ENCODE peak calls at places on chromosomes 16 and 17, in ten cellular contexts. Q, O, K, J, N, C, I, H, Z and S are unnamed samples.
A peak's percentile ranks its signal among the peaks of the same experiment; 100 is the strongest.

GRCh38 chr17:5901731-5902660 is 168.2 kb upstream of the WSCD1 start:
- DNase-seq in O (no peak), Q (no peak), I (no peak), C (no peak), J (peak; percentile 7), H (no peak), N (no peak), Z (no peak), K (no peak), S (no peak)

GRCh38 chr17:18002171-18002570 is 29.5 kb downstream of the DRC3 start:
- DNase-seq in J (no peak), K (no peak), Q (no peak), O (no peak), C (no peak), Z (no peak), H (no peak), N (no peak), I (no peak), S (no peak)

GRCh38 chr16:85286066-85286712 is 173.9 kb upstream of the CIBAR2 start:
- DNase-seq in O (peak; percentile 97), Z (no peak), I (no peak), N (no peak), C (no peak), Q (peak; percentile 72), H (peak; percentile 93), K (no peak), J (peak; percentile 77), S (no peak)

GRCh38 chr16:85641776-85642176 is 28.7 kb downstream of the GSE1 start:
- DNase-seq in N (no peak), Q (peak; percentile 52), K (peak; percentile 45), J (peak; percentile 81), C (no peak), Z (no peak), H (peak; percentile 96), I (no peak), O (peak; percentile 93), S (no peak)

GRCh38 chr16:13767215-13767614 is 152.7 kb upstream of the ERCC4 start:
- DNase-seq in N (peak; percentile 69), Q (no peak), O (no peak), H (no peak), C (no peak), J (no peak), I (no peak), Z (no peak), K (peak; percentile 11), S (no peak)

GRCh38 chr17:81409190-81409935 is 14.1 kb downstream of the BAHCC1 start:
- DNase-seq in K (no peak), Q (no peak), N (peak; percentile 75), H (no peak), I (no peak), O (peak; percentile 74), C (no peak), Z (no peak), J (peak; percentile 83), S (no peak)

GRCh38 chr17:1899403-1900000 is 69.7 kb downstream of the RPA1 start:
- DNase-seq in Q (no peak), J (no peak), Z (no peak), H (no peak), K (no peak), N (no peak), O (no peak), I (no peak), C (no peak), S (no peak)

GRCh38 chr16:50861926-50862325 is 120.0 kb downstream of the CYLD start:
- DNase-seq in O (no peak), K (peak; percentile 21), J (no peak), Z (no peak), N (no peak), C (peak; percentile 46), H (no peak), I (no peak), Q (no peak), S (no peak)

GRCh38 chr17:2468270-2468669 is 43.4 kb downstream of the METTL16 start:
- DNase-seq in K (no peak), C (no peak), I (no peak), O (no peak), H (no peak), Z (no peak), J (no peak), Q (no peak), N (no peak), S (no peak)

GRCh38 chr17:15101175-15101574 is 164.0 kb downstream of the PMP22 start:
- DNase-seq in C (no peak), I (no peak), K (no peak), Z (no peak), J (no peak), O (no peak), Q (no peak), H (no peak), N (no peak), S (no peak)

GRCh38 chr17:28578246-28579195 is 1.8 kb upstream of the ALDOC start:
- DNase-seq in Q (no peak), Z (no peak), I (no peak), H (no peak), K (no peak), C (no peak), N (no peak), J (no peak), O (no peak), S (no peak)

GRCh38 chr16:12664334-12664733 is 139.4 kb downstream of the CPPED1 start:
- DNase-seq in N (no peak), O (no peak), Q (no peak), C (no peak), Z (no peak), K (no peak), I (no peak), H (no peak), J (no peak), S (no peak)

GRCh38 chr17:9924735-9925191 is 19.7 kb upstream of the RCVRN start:
- DNase-seq in K (peak; percentile 85), I (peak; percentile 24), H (no peak), Q (peak; percentile 14), O (peak; percentile 20), C (peak; percentile 81), Z (no peak), J (no peak), N (peak; percentile 83), S (no peak)

GRCh38 chr16:21159281-21159951 is 942 bp downstream of the LDAF1 start:
- DNase-seq in O (peak; percentile 13), Q (peak; percentile 38), Z (peak; percentile 29), H (peak; percentile 55), I (peak; percentile 17), N (peak; percentile 71), K (no peak), C (no peak), J (peak; percentile 84), S (no peak)

GRCh38 chr16:63714876-63715275 is 1407.0 kb downstream of the CDH11 start:
- DNase-seq in O (no peak), K (no peak), Q (no peak), I (no peak), H (no peak), J (no peak), Z (no peak), C (no peak), N (no peak), S (no peak)

GRCh38 chr17:6924121-6924676 is 71.7 kb upstream of the ALOX12 start:
- DNase-seq in K (no peak), O (no peak), Q (no peak), J (no peak), I (no peak), C (no peak), Z (no peak), H (no peak), N (no peak), S (no peak)

GRCh38 chr17:63772801-63773271 is 561 bp downstream of the CCDC47 start:
- DNase-seq in O (peak; percentile 14), I (peak; percentile 6), C (no peak), N (peak; percentile 22), Z (no peak), K (peak; percentile 22), H (no peak), Q (no peak), J (no peak), S (no peak)

GRCh38 chr17:43784628-43785101 is 4.4 kb downstream of the CFAP97D1 start:
- DNase-seq in K (no peak), N (no peak), C (no peak), I (no peak), J (no peak), O (no peak), Z (no peak), Q (no peak), H (no peak), S (no peak)

DNA sequence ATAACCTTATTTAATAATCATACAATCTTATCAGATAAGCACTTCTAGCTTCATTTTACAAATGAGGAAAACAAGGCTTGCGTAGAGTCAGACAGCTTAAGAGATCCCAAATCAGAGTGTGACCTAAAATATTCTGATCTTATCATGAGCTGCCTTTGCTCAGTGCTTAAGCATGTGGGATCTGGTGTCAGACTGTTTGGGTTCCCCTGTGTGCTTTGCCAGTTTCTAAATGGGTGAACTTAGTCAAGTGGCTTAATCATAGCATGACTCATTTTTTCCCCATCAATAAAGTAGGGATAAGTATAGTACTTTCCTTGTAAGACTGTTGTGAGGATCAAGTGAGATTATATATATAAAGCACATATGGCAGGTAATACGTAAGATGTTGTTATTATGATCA is 612.6 kb upstream of the C16orf82 start:
- DNase-seq in I (no peak), C (no peak), N (no peak), Q (no peak), K (peak; percentile 55), O (no peak), J (no peak), H (no peak), Z (no peak), S (no peak)
- H3K9me3 ChIP-seq in I (no peaks in the 10 kb centered on the region), C (peaks cover 12% of the 10 kb centered on the region), N (no peaks in the 10 kb centered on the region), Q (peaks cover 18% of the 10 kb centered on the region), K (peaks cover 2% of the 10 kb centered on the region), O (no peaks in the 10 kb centered on the region), J (no peaks in the 10 kb centered on the region), H (no peaks in the 10 kb centered on the region), Z (no peaks in the 10 kb centered on the region), S (no peaks in the 10 kb centered on the region)

DNA sequence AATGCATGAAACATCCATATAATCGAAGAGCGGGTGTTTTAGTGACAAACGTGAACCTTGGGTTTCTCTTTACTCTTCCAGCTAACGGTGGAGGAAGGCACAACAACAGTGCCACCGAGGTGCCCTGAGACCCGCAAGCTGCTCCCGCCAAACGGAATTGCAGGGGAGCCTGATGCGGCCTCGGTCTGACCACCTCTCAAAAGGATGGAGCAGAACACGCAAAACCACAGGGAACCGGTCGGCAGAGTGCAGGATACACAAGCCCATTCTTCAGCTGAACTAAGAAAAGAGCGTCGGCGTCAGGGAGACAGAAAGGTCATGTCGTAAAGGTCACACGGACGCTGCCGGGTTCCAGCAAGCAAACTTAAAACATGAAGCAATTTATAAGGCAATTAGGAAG is 109.5 kb upstream of the ZNF750 start:
- DNase-seq in Q (peak; percentile 5), J (no peak), C (no peak), K (no peak), O (no peak), H (peak; percentile 41), N (no peak), Z (no peak), I (no peak), S (no peak)
- H3K9me3 ChIP-seq in Q (peaks cover 60% of the 10 kb centered on the region), J (peaks cover 12% of the 10 kb centered on the region), C (peaks cover 20% of the 10 kb centered on the region), K (peaks cover 55% of the 10 kb centered on the region), O (no peaks in the 10 kb centered on the region), H (no peaks in the 10 kb centered on the region), N (peaks cover 33% of the 10 kb centered on the region), Z (no peaks in the 10 kb centered on the region), I (peaks cover 16% of the 10 kb centered on the region), S (peaks cover 6% of the 10 kb centered on the region)

GRCh38 chr17:61700252-61700651 is 109.2 kb upstream of the NACA2 start:
- DNase-seq in C (no peak), I (no peak), O (no peak), J (no peak), Q (no peak), K (no peak), H (no peak), Z (no peak), N (no peak), S (no peak)
- H3K9me3 ChIP-seq in C (peaks cover 7% of the 10 kb centered on the region), I (peaks cover 40% of the 10 kb centered on the region), O (no peaks in the 10 kb centered on the region), J (peaks cover 25% of the 10 kb centered on the region), Q (peaks cover 65% of the 10 kb centered on the region), K (peaks cover 24% of the 10 kb centered on the region), H (no peaks in the 10 kb centered on the region), Z (no peaks in the 10 kb centered on the region), N (peaks cover 47% of the 10 kb centered on the region), S (peaks cover 6% of the 10 kb centered on the region)

GRCh38 chr16:852451-853185 is 52.1 kb upstream of the GNG13 start:
- DNase-seq in Z (no peak), N (no peak), O (no peak), Q (no peak), H (no peak), J (peak; percentile 70), K (no peak), C (no peak), I (no peak), S (no peak)
- H3K9me3 ChIP-seq in Z (no peaks in the 10 kb centered on the region), N (no peaks in the 10 kb centered on the region), O (no peaks in the 10 kb centered on the region), Q (no peaks in the 10 kb centered on the region), H (no peaks in the 10 kb centered on the region), J (no peaks in the 10 kb centered on the region), K (peaks cover 12% of the 10 kb centered on the region), C (peaks cover 21% of the 10 kb centered on the region), I (no peaks in the 10 kb centered on the region), S (no peaks in the 10 kb centered on the region)